ENCODE peak calls at places on chromosomes 7 and 10, in seven cellular contexts. One of them, this sample, is unnamed.
A peak's percentile ranks its signal among the peaks of the same experiment; 100 is the strongest.

GRCh38 chr7:101555921-101556275 is 73.2 kb downstream of the MYL10 start:
- DNase-seq in CD8-positive, alpha-beta memory T cell: no peak
- DNase-seq in hepatocyte: no peak
- DNase-seq in neural progenitor cell: no peak
- DNase-seq in K562: no peak
- DNase-seq in psoas muscle: no peak
- DNase-seq in transverse colon: peak; percentile 1
- DNase-seq in this sample: no peak

GRCh38 chr7:44062180-44062902 is 3.0 kb downstream of the PGAM2 start:
- DNase-seq in CD8-positive, alpha-beta memory T cell: no peak
- DNase-seq in neural progenitor cell: no peak
- DNase-seq in K562: no peak
- DNase-seq in psoas muscle: peak; percentile 26
- DNase-seq in hepatocyte: no peak
- DNase-seq in transverse colon: peak; percentile 6
- DNase-seq in this sample: peak; percentile 20

GRCh38 chr10:61635946-61636345 is 26.8 kb upstream of the CABCOCO1 start:
- DNase-seq in K562: no peak
- DNase-seq in hepatocyte: no peak
- DNase-seq in neural progenitor cell: no peak
- DNase-seq in psoas muscle: no peak
- DNase-seq in CD8-positive, alpha-beta memory T cell: no peak
- DNase-seq in transverse colon: no peak
- DNase-seq in this sample: no peak

GRCh38 chr7:155231941-155232340 is 65.7 kb upstream of the INSIG1 start:
- DNase-seq in psoas muscle: no peak
- DNase-seq in CD8-positive, alpha-beta memory T cell: no peak
- DNase-seq in K562: no peak
- DNase-seq in hepatocyte: no peak
- DNase-seq in neural progenitor cell: no peak
- DNase-seq in transverse colon: no peak
- DNase-seq in this sample: no peak

GRCh38 chr7:11239311-11239710 is 265.6 kb downstream of the PHF14 start:
- DNase-seq in K562: no peak
- DNase-seq in neural progenitor cell: no peak
- DNase-seq in psoas muscle: no peak
- DNase-seq in hepatocyte: no peak
- DNase-seq in transverse colon: no peak
- DNase-seq in CD8-positive, alpha-beta memory T cell: no peak
- DNase-seq in this sample: no peak

GRCh38 chr10:132138596-132138995 is 48.2 kb upstream of the DPYSL4 start:
- DNase-seq in hepatocyte: no peak
- DNase-seq in transverse colon: no peak
- DNase-seq in psoas muscle: no peak
- DNase-seq in neural progenitor cell: no peak
- DNase-seq in K562: no peak
- DNase-seq in CD8-positive, alpha-beta memory T cell: no peak
- DNase-seq in this sample: peak; percentile 5

GRCh38 chr10:133335238-133336122 is 1.2 kb downstream of the CALY start:
- DNase-seq in K562: peak; percentile 62
- DNase-seq in hepatocyte: peak; percentile 82
- DNase-seq in psoas muscle: peak; percentile 57
- DNase-seq in neural progenitor cell: peak; percentile 84
- DNase-seq in CD8-positive, alpha-beta memory T cell: peak; percentile 86
- DNase-seq in transverse colon: peak; percentile 62
- DNase-seq in this sample: no peak

GRCh38 chr10:132588301-132589013 is 50.9 kb downstream of the INPP5A start:
- DNase-seq in hepatocyte: no peak
- DNase-seq in neural progenitor cell: no peak
- DNase-seq in psoas muscle: no peak
- DNase-seq in K562: no peak
- DNase-seq in CD8-positive, alpha-beta memory T cell: no peak
- DNase-seq in transverse colon: no peak
- DNase-seq in this sample: peak; percentile 71

GRCh38 chr7:73736885-73737284 is 1.7 kb downstream of the ABHD11 start:
- DNase-seq in K562: no peak
- DNase-seq in neural progenitor cell: no peak
- DNase-seq in transverse colon: no peak
- DNase-seq in hepatocyte: no peak
- DNase-seq in CD8-positive, alpha-beta memory T cell: no peak
- DNase-seq in psoas muscle: no peak
- DNase-seq in this sample: no peak

GRCh38 chr7:137880432-137880831 is 33.7 kb upstream of the DGKI start:
- DNase-seq in hepatocyte: no peak
- DNase-seq in neural progenitor cell: no peak
- DNase-seq in psoas muscle: no peak
- DNase-seq in CD8-positive, alpha-beta memory T cell: no peak
- DNase-seq in transverse colon: no peak
- DNase-seq in K562: no peak
- DNase-seq in this sample: no peak

GRCh38 chr10:44974082-44974627 is 4.5 kb downstream of the DEPP1 start:
- DNase-seq in neural progenitor cell: no peak
- DNase-seq in CD8-positive, alpha-beta memory T cell: no peak
- DNase-seq in K562: no peak
- DNase-seq in hepatocyte: no peak
- DNase-seq in transverse colon: no peak
- DNase-seq in psoas muscle: no peak
- DNase-seq in this sample: no peak
- H3K4me3 ChIP-seq in neural progenitor cell: peak overlapping the region; percentile 50
- H3K4me3 ChIP-seq in CD8-positive, alpha-beta memory T cell: peak overlapping the region; percentile 44
- H3K4me3 ChIP-seq in K562: peak overlapping the region; percentile 35
- H3K4me3 ChIP-seq in hepatocyte: no peak overlapping the region
- H3K4me3 ChIP-seq in transverse colon: peak overlapping the region; percentile 41
- H3K4me3 ChIP-seq in psoas muscle: peak overlapping the region; percentile 61
- H3K4me3 ChIP-seq in this sample: peak overlapping the region; percentile 72

GRCh38 chr10:100715101-100715444 is 30.3 kb upstream of the PAX2 start:
- DNase-seq in transverse colon: no peak
- DNase-seq in neural progenitor cell: no peak
- DNase-seq in hepatocyte: no peak
- DNase-seq in K562: no peak
- DNase-seq in psoas muscle: no peak
- DNase-seq in CD8-positive, alpha-beta memory T cell: no peak
- DNase-seq in this sample: no peak
- H3K27me3 ChIP-seq in transverse colon: peaks cover 100% of the 10 kb centered on the region
- H3K27me3 ChIP-seq in neural progenitor cell: peaks cover 100% of the 10 kb centered on the region
- H3K27me3 ChIP-seq in hepatocyte: peaks cover 99% of the 10 kb centered on the region
- H3K27me3 ChIP-seq in K562: peaks cover 2% of the 10 kb centered on the region
- H3K27me3 ChIP-seq in psoas muscle: peaks cover 89% of the 10 kb centered on the region
- H3K27me3 ChIP-seq in CD8-positive, alpha-beta memory T cell: peaks cover 46% of the 10 kb centered on the region
- H3K27me3 ChIP-seq in this sample: peaks cover 81% of the 10 kb centered on the region

DNA sequence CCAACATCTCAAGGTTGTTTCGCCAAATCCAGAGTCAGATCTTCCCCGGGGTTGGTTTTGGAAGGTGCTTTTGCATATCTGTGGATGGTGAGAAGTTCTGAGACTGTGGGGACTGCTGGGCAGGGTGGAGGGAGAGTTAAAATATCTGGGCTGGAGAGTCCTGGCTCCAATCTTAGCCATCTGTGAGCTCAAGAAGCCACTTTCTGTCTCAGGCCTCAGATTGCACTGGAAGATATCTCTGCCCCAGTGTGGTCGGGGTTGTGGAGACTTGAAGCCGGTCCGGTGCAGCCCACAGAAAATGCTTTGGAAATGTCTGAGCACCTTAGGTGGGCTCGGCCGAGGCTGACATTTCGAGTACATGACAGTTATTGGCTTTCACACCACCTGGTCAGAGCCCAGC is 72.2 kb upstream of the SFMBT2 start:
- DNase-seq in CD8-positive, alpha-beta memory T cell: no peak
- DNase-seq in transverse colon: no peak
- DNase-seq in K562: no peak
- DNase-seq in neural progenitor cell: no peak
- DNase-seq in hepatocyte: no peak
- DNase-seq in psoas muscle: no peak
- DNase-seq in this sample: no peak
- H3K4me1 ChIP-seq in CD8-positive, alpha-beta memory T cell: peaks cover 92% of the 10 kb centered on the region
- H3K4me1 ChIP-seq in transverse colon: no peaks in the 10 kb centered on the region
- H3K4me1 ChIP-seq in K562: no peaks in the 10 kb centered on the region
- H3K4me1 ChIP-seq in neural progenitor cell: peaks cover 15% of the 10 kb centered on the region
- H3K4me1 ChIP-seq in hepatocyte: no peaks in the 10 kb centered on the region
- H3K4me1 ChIP-seq in psoas muscle: peaks cover 3% of the 10 kb centered on the region
- H3K4me1 ChIP-seq in this sample: no peaks in the 10 kb centered on the region

DNA sequence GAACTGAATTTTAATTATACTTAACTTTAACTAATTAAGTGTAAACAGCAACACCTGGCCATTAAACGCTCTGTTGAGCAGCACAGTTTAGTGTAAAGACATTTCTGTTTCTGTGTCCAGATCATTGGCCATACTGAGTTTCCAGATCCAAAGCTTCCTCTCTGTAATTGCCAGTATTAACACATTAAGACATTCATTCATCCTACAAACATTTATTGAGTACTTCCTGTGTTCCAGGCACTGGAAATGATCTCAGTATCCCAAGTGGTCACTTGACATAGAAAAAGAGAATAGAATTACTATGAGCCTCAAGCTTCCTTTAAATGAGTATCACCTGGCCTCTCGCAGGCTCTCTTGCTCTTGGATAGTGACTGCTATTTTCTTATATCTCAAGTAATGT is 618.1 kb downstream of the SORCS3 start:
- DNase-seq in K562: no peak
- DNase-seq in transverse colon: no peak
- DNase-seq in psoas muscle: no peak
- DNase-seq in hepatocyte: no peak
- DNase-seq in neural progenitor cell: no peak
- DNase-seq in CD8-positive, alpha-beta memory T cell: no peak
- DNase-seq in this sample: no peak
- H3K4me3 ChIP-seq in K562: no peak overlapping the region
- H3K4me3 ChIP-seq in transverse colon: no peak overlapping the region
- H3K4me3 ChIP-seq in psoas muscle: no peak overlapping the region
- H3K4me3 ChIP-seq in hepatocyte: no peak overlapping the region
- H3K4me3 ChIP-seq in neural progenitor cell: no peak overlapping the region
- H3K4me3 ChIP-seq in CD8-positive, alpha-beta memory T cell: no peak overlapping the region
- H3K4me3 ChIP-seq in this sample: no peak overlapping the region

GRCh38 chr10:122469848-122470247 is 8.5 kb downstream of the HTRA1 start:
- DNase-seq in hepatocyte: no peak
- DNase-seq in neural progenitor cell: no peak
- DNase-seq in K562: no peak
- DNase-seq in psoas muscle: no peak
- DNase-seq in CD8-positive, alpha-beta memory T cell: no peak
- DNase-seq in transverse colon: no peak
- DNase-seq in this sample: no peak
- H3K27me3 ChIP-seq in hepatocyte: peaks cover 6% of the 10 kb centered on the region
- H3K27me3 ChIP-seq in neural progenitor cell: peaks cover 25% of the 10 kb centered on the region
- H3K27me3 ChIP-seq in K562: no peaks in the 10 kb centered on the region
- H3K27me3 ChIP-seq in psoas muscle: no peaks in the 10 kb centered on the region
- H3K27me3 ChIP-seq in CD8-positive, alpha-beta memory T cell: no peaks in the 10 kb centered on the region
- H3K27me3 ChIP-seq in transverse colon: peaks cover 14% of the 10 kb centered on the region
- H3K27me3 ChIP-seq in this sample: no peaks in the 10 kb centered on the region

DNA sequence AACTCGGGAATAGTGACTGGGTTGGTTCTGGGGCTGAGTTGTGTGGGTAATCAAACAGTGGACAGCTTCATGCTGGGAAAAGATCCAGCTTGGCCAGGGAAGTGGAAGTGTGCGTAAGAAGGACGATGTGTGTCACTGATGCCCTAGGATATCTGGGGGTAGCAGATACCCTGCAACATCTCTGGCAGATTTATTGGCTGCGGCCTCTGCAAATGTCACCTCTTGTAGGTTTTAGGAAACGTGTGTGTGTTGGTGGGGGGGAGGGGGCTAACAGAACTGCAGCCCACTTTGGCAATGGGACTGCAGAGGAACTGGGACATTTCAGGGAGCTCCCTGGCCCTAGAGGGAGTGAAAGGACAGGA is 965 bp upstream of the AGAP3 start:
- DNase-seq in K562: no peak
- DNase-seq in hepatocyte: no peak
- DNase-seq in neural progenitor cell: no peak
- DNase-seq in psoas muscle: peak; percentile 13
- DNase-seq in transverse colon: no peak
- DNase-seq in CD8-positive, alpha-beta memory T cell: no peak
- DNase-seq in this sample: peak; percentile 16
- H3K4me1 ChIP-seq in K562: peaks cover 83% of the 10 kb centered on the region
- H3K4me1 ChIP-seq in hepatocyte: peaks cover 60% of the 10 kb centered on the region
- H3K4me1 ChIP-seq in neural progenitor cell: peaks cover 46% of the 10 kb centered on the region
- H3K4me1 ChIP-seq in psoas muscle: peaks cover 48% of the 10 kb centered on the region
- H3K4me1 ChIP-seq in transverse colon: peaks cover 61% of the 10 kb centered on the region
- H3K4me1 ChIP-seq in CD8-positive, alpha-beta memory T cell: peaks cover 56% of the 10 kb centered on the region
- H3K4me1 ChIP-seq in this sample: peaks cover 58% of the 10 kb centered on the region

GRCh38 chr7:140230517-140230861 is 53.7 kb upstream of the KDM7A start:
- DNase-seq in K562: no peak
- DNase-seq in psoas muscle: peak; percentile 58
- DNase-seq in transverse colon: peak; percentile 75
- DNase-seq in hepatocyte: peak; percentile 37
- DNase-seq in neural progenitor cell: peak; percentile 47
- DNase-seq in CD8-positive, alpha-beta memory T cell: peak; percentile 68
- DNase-seq in this sample: no peak

GRCh38 chr7:140230862-140231778 is 54.3 kb upstream of the KDM7A start:
- DNase-seq in hepatocyte: peak; percentile 42
- DNase-seq in CD8-positive, alpha-beta memory T cell: peak; percentile 51
- DNase-seq in neural progenitor cell: peak; percentile 87
- DNase-seq in K562: no peak
- DNase-seq in psoas muscle: peak; percentile 44
- DNase-seq in transverse colon: peak; percentile 87
- DNase-seq in this sample: no peak

GRCh38 chr7:140231779-140232491 is 55.2 kb upstream of the KDM7A start:
- DNase-seq in psoas muscle: no peak
- DNase-seq in neural progenitor cell: no peak
- DNase-seq in transverse colon: peak; percentile 69
- DNase-seq in K562: no peak
- DNase-seq in hepatocyte: no peak
- DNase-seq in CD8-positive, alpha-beta memory T cell: no peak
- DNase-seq in this sample: no peak

GRCh38 chr7:140229101-140229525 is 52.3 kb upstream of the KDM7A start:
- DNase-seq in neural progenitor cell: no peak
- DNase-seq in transverse colon: no peak
- DNase-seq in hepatocyte: no peak
- DNase-seq in psoas muscle: no peak
- DNase-seq in CD8-positive, alpha-beta memory T cell: peak; percentile 19
- DNase-seq in K562: no peak
- DNase-seq in this sample: no peak

DNA sequence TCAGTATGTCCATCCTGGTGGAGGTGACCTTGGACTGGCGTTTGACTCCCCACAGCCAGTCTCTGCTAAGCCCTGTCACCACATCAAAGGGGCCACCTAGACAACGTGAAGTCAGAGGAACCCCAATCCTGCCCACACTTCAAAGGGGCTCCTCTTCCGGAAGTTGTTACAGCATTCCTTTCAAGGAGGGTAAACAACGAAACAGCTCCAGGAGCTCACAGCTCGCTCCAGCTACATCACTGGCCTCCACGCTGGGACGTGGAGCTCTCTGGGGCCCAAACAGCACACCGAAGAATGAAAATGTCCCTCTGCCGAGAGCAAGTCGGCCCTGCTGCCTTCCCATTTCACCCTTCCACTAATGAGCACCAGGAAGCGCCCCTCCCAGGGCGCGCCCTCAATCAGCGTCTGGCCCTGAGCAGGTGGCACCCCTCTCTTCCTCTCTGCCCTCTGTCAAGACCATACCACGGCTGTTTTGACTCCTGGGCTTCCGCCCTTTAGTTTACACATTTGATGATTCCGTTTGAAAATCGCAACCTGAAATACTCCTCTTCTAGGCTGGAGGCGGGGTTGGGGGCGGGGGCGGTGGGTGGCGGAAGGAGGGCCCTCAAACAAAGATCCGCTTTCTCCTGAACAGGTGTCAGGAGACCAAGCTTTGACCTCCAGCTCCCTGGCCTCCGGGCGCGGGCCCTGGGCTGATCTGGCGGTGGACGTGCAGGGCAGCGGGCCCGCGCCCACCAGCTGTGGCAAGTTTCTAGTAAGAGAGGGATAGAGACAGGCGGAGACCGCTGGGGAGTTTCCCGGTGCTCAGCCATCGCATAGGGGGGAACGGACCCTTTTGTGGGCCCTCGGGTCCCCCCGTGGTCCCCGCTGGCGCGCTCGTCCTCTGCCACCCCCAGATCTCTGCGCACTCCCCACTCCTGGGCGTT is 53.1 kb upstream of the KDM7A start:
- DNase-seq in K562: no peak
- DNase-seq in CD8-positive, alpha-beta memory T cell: peak; percentile 55
- DNase-seq in transverse colon: peak; percentile 87
- DNase-seq in neural progenitor cell: peak; percentile 59
- DNase-seq in psoas muscle: no peak
- DNase-seq in hepatocyte: no peak
- DNase-seq in this sample: no peak
- H3K4me3 ChIP-seq in K562: no peak overlapping the region
- H3K4me3 ChIP-seq in CD8-positive, alpha-beta memory T cell: peak overlapping the region; percentile 56
- H3K4me3 ChIP-seq in transverse colon: peak overlapping the region; percentile 33
- H3K4me3 ChIP-seq in neural progenitor cell: peak overlapping the region; percentile 75
- H3K4me3 ChIP-seq in psoas muscle: peak overlapping the region; percentile 67
- H3K4me3 ChIP-seq in hepatocyte: peak overlapping the region; percentile 64
- H3K4me3 ChIP-seq in this sample: peak overlapping the region; percentile 49

This sample was measured in tibial artery.